ENCODE peak calls at places on chromosomes 13 and 19, in four cellular contexts. H is RPMI7951, O is NCI-H2029, W is psoas muscle. Y is an unnamed sample.

GRCh38 chr19:41398042-41398403 is 405 bp downstream of the BCKDHA start:
- DNase-seq in H (no peak), O (no peak), W (no peak), Y (no peak)

GRCh38 chr13:94968040-94968756 is 255.9 kb upstream of the SOX21 start:
- DNase-seq in H (no peak), O (no peak), W (no peak), Y (no peak)

GRCh38 chr19:45918721-45919120 is 4.1 kb upstream of the NANOS2 start:
- DNase-seq in H (no peak), O (no peak), W (no peak), Y (no peak)

GRCh38 chr13:103282571-103283450 is 216.6 kb upstream of the SLC10A2 start:
- DNase-seq in H (peak), O (no peak), W (no peak), Y (no peak)

GRCh38 chr19:35171730-35172129 is 17.2 kb downstream of the FXYD5 start:
- DNase-seq in H (no peak), O (no peak), W (no peak), Y (no peak)

GRCh38 chr13:34347784-34348573 is 530.0 kb downstream of the RFC3 start:
- DNase-seq in H (no peak), O (peak), W (no peak), Y (no peak)

GRCh38 chr19:14366529-14366928 is 14.7 kb upstream of the ADGRE5 start:
- DNase-seq in H (peak), O (peak), W (peak), Y (no peak)

GRCh38 chr13:46392967-46393366 is 5.9 kb upstream of the RUBCNL start:
- DNase-seq in H (no peak), O (no peak), W (no peak), Y (no peak)

GRCh38 chr13:98279473-98280175 is 102.6 kb upstream of the RNF113B start:
- DNase-seq in H (no peak), O (peak), W (no peak), Y (no peak)

GRCh38 chr13:51396352-51396751 is 56.5 kb downstream of the INTS6 start:
- DNase-seq in H (no peak), O (no peak), W (no peak), Y (no peak)

GRCh38 chr19:43901395-43902390 is 33.4 kb downstream of the ZNF45 start:
- DNase-seq in H (peak), O (peak), W (peak), Y (no peak)

GRCh38 chr13:36998624-36999041 is 507 bp downstream of the ALG5 start:
- DNase-seq in H (no peak), O (no peak), W (peak), Y (peak)

GRCh38 chr13:79907527-79907926 is 426.6 kb downstream of the NDFIP2 start:
- DNase-seq in H (no peak), O (no peak), W (no peak), Y (no peak)

GRCh38 chr19:31139871-31140505 is 209.2 kb downstream of the TSHZ3 start:
- DNase-seq in H (peak), O (no peak), W (no peak), Y (no peak)

GRCh38 chr13:43787998-43788397 is 1.2 kb upstream of the ENOX1 start:
- DNase-seq in H (peak), O (no peak), W (no peak), Y (no peak)

GRCh38 chr19:10255358-10255757 is 3.3 kb downstream of the MRPL4 start:
- DNase-seq in H (no peak), O (no peak), W (no peak), Y (no peak)

GRCh38 chr19:30649934-30650614 is 277.9 kb downstream of the ZNF536 start:
- DNase-seq in H (peak), O (peak), W (no peak), Y (peak)

GRCh38 chr13:50610238-50610637 is 233.3 kb downstream of the DLEU7 start:
- DNase-seq in H (no peak), O (no peak), W (no peak), Y (no peak)

GRCh38 chr19:56140583-56141415 is at the start of gene ZNF444:
- DNase-seq in H (peak), O (peak), W (peak), Y (peak)

GRCh38 chr19:12703056-12703455 is 6.6 kb upstream of the FBXW9 start:
- DNase-seq in H (peak), O (peak), W (no peak), Y (peak)

GRCh38 chr19:19211499-19212432 is at the start of gene NCAN:
- DNase-seq in H (no peak), O (no peak), W (no peak), Y (peak)

GRCh38 chr13:59477011-59477410 is 686.7 kb downstream of the DIAPH3 start:
- DNase-seq in H (no peak), O (no peak), W (no peak), Y (no peak)

GRCh38 chr13:65965496-65965895 is 1264.6 kb downstream of the PCDH9 start:
- DNase-seq in H (peak), O (no peak), W (no peak), Y (no peak)

GRCh38 chr19:54096642-54097106 is 3.9 kb downstream of the OSCAR start:
- DNase-seq in H (peak), O (no peak), W (no peak), Y (no peak)

GRCh38 chr19:53509845-53510244 is 28.1 kb upstream of the ZNF331 start:
- DNase-seq in H (no peak), O (no peak), W (no peak), Y (no peak)

GRCh38 chr13:46641274-46642081 is 88.5 kb downstream of the LRCH1 start:
- DNase-seq in H (no peak), O (no peak), W (no peak), Y (no peak)

GRCh38 chr13:113224486-113224885 is 15.1 kb downstream of the CUL4A start:
- DNase-seq in H (no peak), O (no peak), W (no peak), Y (peak)

GRCh38 chr19:9953802-9954542 is 17.7 kb upstream of the OLFM2 start:
- DNase-seq in H (no peak), O (no peak), W (no peak), Y (no peak)

GRCh38 chr13:39952244-39953233 is 297.1 kb downstream of the COG6 start:
- DNase-seq in H (peak), O (no peak), W (no peak), Y (no peak)

GRCh38 chr19:17209126-17210036 is 5.8 kb upstream of the USE1 start:
- DNase-seq in H (peak), O (peak), W (no peak), Y (no peak)

GRCh38 chr13:39245688-39246087 is 207.4 kb downstream of the NHLRC3 start:
- DNase-seq in H (no peak), O (no peak), W (no peak), Y (peak)

GRCh38 chr13:51317262-51317661 is 22.2 kb upstream of the SERPINE3 start:
- DNase-seq in H (peak), O (no peak), W (no peak), Y (no peak)

GRCh38 chr13:53197424-53197823 is 168.8 kb downstream of the OLFM4 start:
- DNase-seq in H (no peak), O (no peak), W (no peak), Y (no peak)

GRCh38 chr13:29730253-29730652 is 120.2 kb downstream of the UBL3 start:
- DNase-seq in H (no peak), O (no peak), W (no peak), Y (no peak)

GRCh38 chr19:43469160-43469480 is 3.7 kb upstream of the LYPD3 start:
- DNase-seq in H (no peak), O (no peak), W (no peak), Y (no peak)

GRCh38 chr19:15173746-15174404 is 26.9 kb downstream of the NOTCH3 start:
- DNase-seq in H (no peak), O (no peak), W (no peak), Y (no peak)